ENCODE peak calls at places on chromosomes 4 and X, in eight cellular contexts. S is mammary epithelial cell, F is right atrium auricular region, G is upper lobe of right lung, D is thoracic aorta, E is BJ, T is Caco-2, J is psoas muscle. Z is an unnamed sample.
A peak's percentile ranks its signal among the peaks of the same experiment; 100 is the strongest.

GRCh38 chr4:167966161-167966560 is 126.2 kb upstream of the ANXA10 start:
- DNase-seq in S (peak; percentile 47), F (no peak), G (no peak), D (no peak), E (no peak), T (no peak), J (no peak), Z (peak; percentile 37)

GRCh38 chr4:55121246-55121645 is 4.1 kb downstream of the KDR start:
- DNase-seq in S (no peak), F (no peak), G (no peak), D (no peak), E (no peak), T (no peak), J (no peak), Z (no peak)

GRCh38 chr4:181971973-181972372 is 271.2 kb upstream of the TENM3 start:
- DNase-seq in S (peak; percentile 71), F (no peak), G (no peak), D (no peak), E (no peak), T (no peak), J (no peak), Z (no peak)

GRCh38 chrX:47568656-47569295 is 7.8 kb downstream of the ARAF start:
- DNase-seq in S (no peak), F (no peak), G (no peak), D (no peak), E (no peak), T (no peak), J (no peak), Z (no peak)

GRCh38 chr4:80201326-80202151 is 4.2 kb downstream of the PRDM8 start:
- DNase-seq in S (no peak), F (no peak), G (no peak), D (no peak), E (no peak), T (no peak), J (no peak), Z (no peak)

GRCh38 chr4:77348815-77349214 is 191.8 kb downstream of the CCNG2 start:
- DNase-seq in S (no peak), F (no peak), G (no peak), D (no peak), E (no peak), T (no peak), J (no peak), Z (no peak)

GRCh38 chr4:93183589-93183988 is 645.0 kb upstream of the ATOH1 start:
- DNase-seq in S (peak; percentile 3), F (no peak), G (no peak), D (no peak), E (no peak), T (no peak), J (no peak), Z (no peak)

GRCh38 chrX:38891641-38892413 is 90.6 kb downstream of the MID1IP1 start:
- DNase-seq in S (no peak), F (no peak), G (no peak), D (no peak), E (no peak), T (no peak), J (no peak), Z (no peak)

GRCh38 chr4:55438314-55438713 is 42.6 kb downstream of the TMEM165 start:
- DNase-seq in S (no peak), F (no peak), G (no peak), D (no peak), E (no peak), T (no peak), J (no peak), Z (no peak)

GRCh38 chr4:157713342-157713741 is 459.5 kb downstream of the GASK1B start:
- DNase-seq in S (peak; percentile 27), F (no peak), G (no peak), D (no peak), E (no peak), T (no peak), J (no peak), Z (peak; percentile 2)

GRCh38 chr4:148447672-148448071 is 5.5 kb upstream of the NR3C2 start:
- DNase-seq in S (no peak), F (no peak), G (no peak), D (no peak), E (no peak), T (no peak), J (no peak), Z (no peak)

GRCh38 chrX:132218100-132218807 is 993 bp downstream of the RAP2C start:
- DNase-seq in S (peak; percentile 80), F (peak; percentile 80), G (peak; percentile 90), D (peak; percentile 8), E (no peak), T (peak; percentile 89), J (peak; percentile 92), Z (peak; percentile 37)

GRCh38 chrX:132216283-132216682 is 3.0 kb downstream of the RAP2C start:
- DNase-seq in S (no peak), F (no peak), G (peak; percentile 53), D (no peak), E (no peak), T (no peak), J (no peak), Z (no peak)

GRCh38 chrX:132217203-132218073 is 1.8 kb downstream of the RAP2C start:
- DNase-seq in S (peak; percentile 82), F (no peak), G (peak; percentile 85), D (no peak), E (no peak), T (peak; percentile 79), J (peak; percentile 68), Z (peak; percentile 12)

GRCh38 chrX:132216806-132217202 is 2.4 kb downstream of the RAP2C start:
- DNase-seq in S (peak; percentile 45), F (no peak), G (no peak), D (no peak), E (no peak), T (no peak), J (no peak), Z (no peak)

DNA sequence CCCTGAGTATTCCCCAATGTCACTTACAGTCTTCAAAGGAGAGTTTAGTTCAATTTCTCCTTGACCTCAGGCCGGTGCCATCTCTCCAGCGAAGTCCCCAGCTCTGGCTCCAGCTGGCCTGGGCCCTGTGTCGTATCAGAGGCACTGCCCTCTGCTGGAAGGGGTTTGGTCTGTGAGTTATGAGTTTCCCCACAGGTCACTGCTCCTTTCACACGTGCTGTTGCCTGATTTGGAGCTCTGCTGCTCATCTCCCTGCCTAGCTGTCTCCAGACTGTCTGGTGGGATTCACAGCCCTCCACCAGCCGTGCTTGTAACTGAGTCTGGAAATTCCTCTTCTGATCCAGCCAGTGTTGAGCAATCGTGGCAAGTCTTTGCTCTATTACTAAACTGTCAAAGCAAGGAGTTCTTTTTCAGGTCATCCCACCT is at the start of gene RAP2C:
- DNase-seq in S (peak; percentile 64), F (peak; percentile 80), G (peak; percentile 81), D (peak; percentile 27), E (no peak), T (peak; percentile 74), J (peak; percentile 83), Z (peak; percentile 21)
- TF ChIP-seq CTCF in S (peak; percentile 75), F (peak; percentile 72), G (peak; percentile 50), D (peak; percentile 35), E (peak; percentile 65), T (peak; percentile 62), J (peak; percentile 55), Z (peak; percentile 58)

DNA sequence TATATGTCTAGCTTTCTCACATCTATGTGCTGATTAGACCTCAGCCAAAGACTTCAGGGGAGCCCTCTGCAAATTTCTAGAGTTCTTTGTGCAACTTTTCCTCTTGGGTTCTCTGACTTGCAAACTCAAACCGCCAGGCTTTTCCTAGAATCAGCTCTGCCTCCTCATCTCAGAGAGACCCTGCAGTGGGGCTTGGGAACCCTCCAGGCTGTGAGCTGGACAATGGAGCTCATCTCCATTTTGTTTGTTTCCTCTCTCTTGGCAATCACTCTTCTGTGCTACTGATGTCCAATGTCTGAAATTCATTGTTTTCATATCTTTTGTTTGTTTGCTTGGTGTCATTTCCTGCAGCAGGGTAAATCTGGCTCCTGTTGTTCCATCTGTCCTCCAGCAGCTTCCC is 33.0 kb downstream of the GYPB start:
- DNase-seq in S (no peak), F (no peak), G (no peak), D (no peak), E (no peak), T (no peak), J (no peak), Z (no peak)
- H3K27me3 ChIP-seq in S (no peaks in the 10 kb centered on the region), F (no peaks in the 10 kb centered on the region), G (no peaks in the 10 kb centered on the region), D (no peaks in the 10 kb centered on the region), E (no peaks in the 10 kb centered on the region), T (no peaks in the 10 kb centered on the region), J (no peaks in the 10 kb centered on the region), Z (no peaks in the 10 kb centered on the region)

GRCh38 chr4:2059034-2059725 is at the start of gene NAT8L:
- DNase-seq in S (no peak), F (no peak), G (no peak), D (no peak), E (no peak), T (no peak), J (peak; percentile 69), Z (no peak)
- H3K4me3 ChIP-seq in S (peak within 1 kb of the TSS; percentile 22), F (peak within 1 kb of the TSS; percentile 57), G (peak within 1 kb of the TSS; percentile 30), D (peak within 1 kb of the TSS; percentile 58), E (peak within 1 kb of the TSS; percentile 18), T (peak within 1 kb of the TSS; percentile 43), J (peak within 1 kb of the TSS; percentile 63), Z (peak within 1 kb of the TSS; percentile 43)

DNA sequence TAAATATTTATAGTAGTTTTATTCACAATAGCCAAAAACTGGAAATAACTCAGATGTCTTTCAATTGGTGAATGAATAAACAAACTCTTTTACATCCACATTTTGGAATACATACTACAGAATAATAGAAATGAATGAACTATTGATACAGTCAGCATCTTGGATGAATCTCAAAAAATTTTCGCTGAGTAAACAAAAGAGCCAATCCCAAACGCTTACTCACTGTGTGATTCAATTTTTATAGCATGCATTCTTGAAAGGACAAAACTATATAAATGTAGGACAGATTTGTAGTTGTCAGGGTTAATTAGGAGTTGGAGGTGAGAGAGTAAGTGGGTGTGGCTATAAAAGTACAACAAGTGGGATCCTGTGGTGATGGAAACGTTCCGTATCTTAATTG is 75.0 kb upstream of the HTR2C start:
- DNase-seq in S (no peak), F (no peak), G (no peak), D (no peak), E (no peak), T (no peak), J (no peak), Z (no peak)
- TF ChIP-seq CTCF in S (no peak), F (no peak), G (no peak), D (no peak), E (no peak), T (no peak), J (no peak), Z (no peak)

GRCh38 chr4:112515278-112516075 is 503 bp downstream of the NEUROG2 start:
- DNase-seq in S (peak; percentile 47), F (no peak), G (peak; percentile 66), D (no peak), E (no peak), T (no peak), J (no peak), Z (no peak)

GRCh38 chr4:112516076-112516385 is at the start of gene NEUROG2:
- DNase-seq in S (no peak), F (no peak), G (no peak), D (no peak), E (no peak), T (no peak), J (no peak), Z (no peak)

GRCh38 chr4:112516401-112517066 is 554 bp upstream of the NEUROG2 start:
- DNase-seq in S (no peak), F (no peak), G (no peak), D (no peak), E (no peak), T (no peak), J (no peak), Z (no peak)

GRCh38 chr4:112514449-112515277 is 1.3 kb downstream of the NEUROG2 start:
- DNase-seq in S (no peak), F (no peak), G (no peak), D (no peak), E (no peak), T (no peak), J (no peak), Z (no peak)

GRCh38 chr4:112514079-112514448 is 1.9 kb downstream of the NEUROG2 start:
- DNase-seq in S (no peak), F (no peak), G (no peak), D (no peak), E (no peak), T (no peak), J (no peak), Z (no peak)
- H3K27me3 ChIP-seq in S (peaks cover 48% of the 10 kb centered on the region), F (peaks cover 75% of the 10 kb centered on the region), G (peaks cover 98% of the 10 kb centered on the region), D (peaks cover 11% of the 10 kb centered on the region), E (peaks cover 67% of the 10 kb centered on the region), T (peaks cover 6% of the 10 kb centered on the region), J (no peaks in the 10 kb centered on the region), Z (peaks cover 80% of the 10 kb centered on the region)